ENCODE peak calls at places on chromosomes 11 and 22, in six cellular contexts. K, Z, T, P, F and N are unnamed samples.

GRCh38 chr11:69005631-69006368 is 7.2 kb downstream of the MRGPRF start:
- DNase-seq in P (no peak), K (no peak), F (no peak), T (no peak), Z (peak; percentile 62), N (no peak)

GRCh38 chr11:130651266-130651855 is 202.9 kb downstream of the ADAMTS15 start:
- DNase-seq in K (no peak), P (no peak), F (peak; percentile 81), Z (no peak), T (no peak), N (no peak)

GRCh38 chr22:46958191-46958590 is 195.7 kb downstream of the TBC1D22A start:
- DNase-seq in P (no peak), K (no peak), F (no peak), T (no peak), Z (no peak), N (no peak)

GRCh38 chr22:17087176-17088131 is 2.7 kb downstream of the IL17RA start:
- DNase-seq in P (no peak), F (no peak), T (peak; percentile 54), Z (no peak), K (peak; percentile 67), N (peak; percentile 36)

GRCh38 chr11:74672956-74673895 is 58.0 kb downstream of the CHRDL2 start:
- DNase-seq in K (no peak), T (peak; percentile 38), Z (peak; percentile 46), F (peak; percentile 94), P (no peak), N (no peak)

GRCh38 chr11:31656051-31656450 is 146.5 kb downstream of the ELP4 start:
- DNase-seq in T (no peak), P (no peak), F (no peak), Z (no peak), K (no peak), N (no peak)

GRCh38 chr11:103202048-103202651 is 92.9 kb downstream of the DYNC2H1 start:
- DNase-seq in T (no peak), K (no peak), Z (no peak), P (peak; percentile 10), F (no peak), N (no peak)

GRCh38 chr11:77188323-77188911 is 60.4 kb downstream of the MYO7A start:
- DNase-seq in T (peak; percentile 95), K (peak; percentile 62), Z (peak; percentile 88), P (peak; percentile 73), F (peak; percentile 93), N (peak; percentile 54)

GRCh38 chr11:68016904-68017817 is 7.0 kb downstream of the ALDH3B1 start:
- DNase-seq in F (no peak), Z (no peak), T (no peak), K (no peak), P (peak; percentile 94), N (no peak)

GRCh38 chr11:86061483-86061882 is 7.4 kb downstream of the PICALM start:
- DNase-seq in T (no peak), Z (no peak), K (no peak), F (no peak), P (no peak), N (no peak)

GRCh38 chr11:131748146-131749050 is 378.0 kb downstream of the NTM start:
- DNase-seq in F (no peak), K (no peak), Z (no peak), P (peak; percentile 26), T (peak; percentile 59), N (no peak)

GRCh38 chr11:1829039-1829820 is 5.6 kb upstream of the SYT8 start:
- DNase-seq in K (no peak), F (no peak), T (no peak), P (no peak), Z (no peak), N (no peak)

GRCh38 chr11:131370090-131370751 is at the start of gene NTM:
- DNase-seq in F (no peak), Z (no peak), T (peak; percentile 87), P (no peak), K (no peak), N (no peak)

GRCh38 chr11:95867105-95867504 is 56.8 kb downstream of the MTMR2 start:
- DNase-seq in F (no peak), P (no peak), Z (no peak), K (no peak), T (no peak), N (no peak)

GRCh38 chr22:42997577-42997976 is 17.4 kb downstream of the PACSIN2 start:
- DNase-seq in P (no peak), F (no peak), Z (no peak), T (no peak), K (no peak), N (no peak)

GRCh38 chr11:2837096-2837601 is 48.4 kb downstream of the CDKN1C start:
- DNase-seq in Z (no peak), T (peak; percentile 71), K (no peak), P (peak; percentile 62), F (no peak), N (no peak)

GRCh38 chr11:127066426-127067090 is 66.0 kb upstream of the KIRREL3 start:
- DNase-seq in K (no peak), P (no peak), F (no peak), T (no peak), Z (no peak), N (no peak)

GRCh38 chr11:103773059-103773458 is 263.4 kb upstream of the DDI1 start:
- DNase-seq in P (no peak), K (no peak), Z (no peak), F (no peak), T (no peak), N (no peak)

GRCh38 chr11:68164437-68164836 is 43.2 kb upstream of the CHKA start:
- DNase-seq in P (no peak), K (no peak), Z (no peak), T (no peak), F (no peak), N (no peak)

GRCh38 chr11:46290598-46291309 is 13.3 kb downstream of the CREB3L1 start:
- DNase-seq in P (no peak), F (no peak), K (no peak), T (peak; percentile 81), Z (no peak), N (no peak)

GRCh38 chr22:42726811-42727210 is 6.1 kb upstream of the A4GALT start:
- DNase-seq in K (no peak), T (no peak), P (no peak), F (no peak), Z (no peak), N (no peak)

GRCh38 chr11:78929906-78930220 is 355.2 kb upstream of the NARS2 start:
- DNase-seq in K (no peak), F (no peak), T (no peak), P (no peak), Z (no peak), N (no peak)

GRCh38 chr11:78932757-78933156 is 358.1 kb upstream of the NARS2 start:
- DNase-seq in K (no peak), F (no peak), Z (no peak), T (no peak), P (no peak), N (no peak)

GRCh38 chr11:78933361-78933760 is 358.7 kb upstream of the NARS2 start:
- DNase-seq in K (no peak), Z (no peak), T (no peak), P (no peak), F (no peak), N (no peak)

GRCh38 chr11:78930810-78931209 is 356.1 kb upstream of the NARS2 start:
- DNase-seq in F (no peak), P (no peak), T (no peak), K (no peak), Z (no peak), N (no peak)

DNA sequence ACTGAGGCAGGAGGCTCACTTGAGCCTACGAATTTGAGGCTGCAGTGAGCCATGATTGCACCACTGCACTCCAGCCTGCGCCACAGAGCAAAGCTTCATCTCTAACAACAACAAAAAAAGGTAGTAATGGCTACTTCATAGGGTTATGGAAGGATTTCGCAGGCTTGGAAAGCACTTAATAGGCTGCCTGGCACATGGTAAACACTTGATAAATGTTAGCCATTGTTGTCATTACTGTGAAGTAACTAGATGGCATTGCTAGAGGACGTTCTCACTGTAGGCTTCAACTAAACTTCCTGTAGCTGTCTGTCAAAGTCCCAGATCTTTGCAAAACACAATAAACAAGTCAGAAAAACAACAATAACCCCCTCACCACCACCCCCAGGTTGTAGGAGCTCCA is 357.2 kb upstream of the NARS2 start:
- DNase-seq in P (no peak), K (no peak), T (no peak), Z (no peak), F (no peak), N (no peak)
- TF ChIP-seq CTCF in P (no peak), K (no peak), T (no peak), Z (no peak), F (no peak), N (no peak)

DNA sequence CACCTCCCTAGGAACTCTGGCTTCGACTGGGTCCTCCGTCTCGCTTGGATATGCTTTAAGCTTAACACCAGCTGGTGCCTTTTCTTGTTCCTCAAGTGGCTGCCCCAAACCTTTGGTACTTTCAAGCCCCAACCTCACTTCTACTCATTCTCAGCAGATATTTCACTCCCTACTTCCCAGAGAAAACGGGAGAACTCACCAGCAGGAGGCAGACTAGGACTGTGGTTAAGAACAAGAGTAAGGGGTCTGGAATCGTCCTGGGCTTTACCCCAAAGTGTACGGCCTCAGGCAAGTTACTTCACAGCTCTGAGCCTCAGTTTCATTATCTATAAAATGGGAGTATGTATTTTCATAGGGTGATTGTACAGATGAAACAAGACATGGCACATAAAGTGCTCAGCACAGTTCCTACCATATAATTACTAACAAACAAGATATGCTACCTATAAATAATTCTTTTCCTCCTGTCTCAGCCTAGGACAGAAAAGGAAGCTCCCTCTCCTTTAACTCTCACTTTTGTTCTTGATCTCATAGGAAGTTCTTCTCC is 37.8 kb downstream of the PAMR1 start:
- DNase-seq in T (peak; percentile 23), F (no peak), Z (no peak), K (no peak), P (peak; percentile 7), N (no peak)
- TF ChIP-seq CTCF in T (no peak), F (peak; percentile 25), Z (no peak), K (no peak), P (peak; percentile 54), N (no peak)

DNA sequence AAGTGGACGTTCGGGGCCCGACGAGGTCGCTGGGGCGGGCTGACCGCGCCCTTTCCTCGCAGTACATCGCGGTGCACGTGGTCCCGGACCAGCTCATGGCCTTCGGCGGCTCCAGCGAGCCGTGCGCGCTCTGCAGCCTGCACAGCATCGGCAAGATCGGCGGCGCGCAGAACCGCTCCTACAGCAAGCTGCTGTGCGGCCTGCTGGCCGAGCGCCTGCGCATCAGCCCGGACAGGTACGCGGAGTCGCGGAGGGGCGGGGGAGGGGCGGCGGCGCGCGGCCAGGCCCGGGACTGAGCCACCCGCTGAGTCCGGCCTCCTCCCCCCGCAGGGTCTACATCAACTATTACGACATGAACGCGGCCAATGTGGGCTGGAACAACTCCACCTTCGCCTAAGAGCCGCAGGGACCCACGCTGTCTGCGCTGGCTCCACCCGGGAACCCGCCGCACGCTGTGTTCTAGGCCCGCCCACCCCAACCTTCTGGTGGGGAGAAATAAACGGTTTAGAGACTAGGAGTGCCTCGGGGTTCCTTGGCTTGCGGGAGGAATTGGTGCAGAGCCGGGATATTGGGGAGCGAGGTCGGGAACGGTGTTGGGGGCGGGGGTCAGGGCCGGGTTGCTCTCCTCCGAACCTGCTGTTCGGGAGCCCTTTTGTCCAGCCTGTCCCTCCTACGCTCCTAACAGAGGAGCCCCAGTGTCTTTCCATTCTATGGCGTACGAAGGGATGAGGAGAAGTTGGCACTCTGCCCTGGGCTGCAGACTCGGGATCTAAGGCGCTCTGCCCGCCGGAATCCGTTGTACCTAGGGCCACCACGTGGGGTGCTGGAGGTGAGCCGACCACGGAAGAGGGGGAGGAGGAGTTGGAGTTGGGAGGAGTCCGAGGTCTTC is 771 bp downstream of the MIF start:
- DNase-seq in F (no peak), Z (peak; percentile 94), T (peak; percentile 85), P (peak; percentile 85), K (peak; percentile 71), N (peak; percentile 44)
- TF ChIP-seq CTCF in F (peak; percentile 35), Z (no peak), T (peak; percentile 23), P (peak; percentile 69), K (peak; percentile 55), N (peak; percentile 39)

GRCh38 chr11:64088159-64089026 is 52.7 kb downstream of the FLRT1 start:
- DNase-seq in K (no peak), T (no peak), Z (no peak), F (no peak), P (peak; percentile 45), N (no peak)
- TF ChIP-seq CTCF in K (no peak), T (no peak), Z (no peak), F (no peak), P (peak; percentile 70), N (no peak)